ENCODE peak calls at places on chromosomes 2 and 18, in seven cellular contexts. One of them, this sample, is unnamed.

GRCh38 chr18:8988262-8988871 is 114.1 kb upstream of the NDUFV2 start:
- DNase-seq in AG10803: peak; percentile 66
- DNase-seq in body of pancreas: peak; percentile 62
- DNase-seq in uterus: peak; percentile 23
- DNase-seq in astrocyte of the spinal cord: peak; percentile 62
- DNase-seq in BJ: no peak
- DNase-seq in HCT116: peak; percentile 52
- DNase-seq in this sample: peak; percentile 77

GRCh38 chr18:61635901-61636528 is 256.8 kb downstream of the RNF152 start:
- DNase-seq in AG10803: peak; percentile 52
- DNase-seq in uterus: peak; percentile 61
- DNase-seq in astrocyte of the spinal cord: peak; percentile 67
- DNase-seq in BJ: peak; percentile 4
- DNase-seq in HCT116: peak; percentile 29
- DNase-seq in body of pancreas: peak; percentile 65
- DNase-seq in this sample: peak; percentile 75

GRCh38 chr18:12442946-12443345 is 35.2 kb downstream of the PRELID3A start:
- DNase-seq in HCT116: no peak
- DNase-seq in body of pancreas: no peak
- DNase-seq in uterus: no peak
- DNase-seq in BJ: no peak
- DNase-seq in astrocyte of the spinal cord: no peak
- DNase-seq in AG10803: peak; percentile 13
- DNase-seq in this sample: peak; percentile 34

GRCh38 chr2:61368687-61369665 is 101.9 kb downstream of the USP34 start:
- DNase-seq in BJ: no peak
- DNase-seq in uterus: no peak
- DNase-seq in HCT116: no peak
- DNase-seq in astrocyte of the spinal cord: no peak
- DNase-seq in AG10803: no peak
- DNase-seq in body of pancreas: no peak
- DNase-seq in this sample: no peak

GRCh38 chr2:190684941-190685340 is 36.1 kb downstream of the NAB1 start:
- DNase-seq in HCT116: no peak
- DNase-seq in astrocyte of the spinal cord: no peak
- DNase-seq in BJ: no peak
- DNase-seq in uterus: no peak
- DNase-seq in body of pancreas: no peak
- DNase-seq in AG10803: no peak
- DNase-seq in this sample: no peak

GRCh38 chr18:59787998-59788875 is 91.0 kb upstream of the CCBE1 start:
- DNase-seq in astrocyte of the spinal cord: peak; percentile 76
- DNase-seq in HCT116: peak; percentile 35
- DNase-seq in body of pancreas: no peak
- DNase-seq in AG10803: peak; percentile 68
- DNase-seq in BJ: no peak
- DNase-seq in uterus: peak; percentile 21
- DNase-seq in this sample: peak; percentile 83

GRCh38 chr2:128381001-128381938 is 62.6 kb upstream of the HS6ST1 start:
- DNase-seq in uterus: peak; percentile 14
- DNase-seq in HCT116: no peak
- DNase-seq in AG10803: no peak
- DNase-seq in astrocyte of the spinal cord: no peak
- DNase-seq in BJ: no peak
- DNase-seq in body of pancreas: no peak
- DNase-seq in this sample: no peak

GRCh38 chr18:79875931-79876461 is 75.5 kb downstream of the SLC66A2 start:
- DNase-seq in body of pancreas: no peak
- DNase-seq in HCT116: no peak
- DNase-seq in uterus: no peak
- DNase-seq in BJ: no peak
- DNase-seq in astrocyte of the spinal cord: no peak
- DNase-seq in AG10803: no peak
- DNase-seq in this sample: no peak

GRCh38 chr2:145094353-145094752 is 574.4 kb upstream of the ZEB2 start:
- DNase-seq in HCT116: no peak
- DNase-seq in body of pancreas: no peak
- DNase-seq in uterus: no peak
- DNase-seq in AG10803: peak; percentile 63
- DNase-seq in BJ: no peak
- DNase-seq in astrocyte of the spinal cord: no peak
- DNase-seq in this sample: peak; percentile 71

GRCh38 chr18:51196116-51196810 is 1.2 kb downstream of the MEX3C start:
- DNase-seq in HCT116: no peak
- DNase-seq in astrocyte of the spinal cord: no peak
- DNase-seq in AG10803: peak; percentile 24
- DNase-seq in uterus: peak; percentile 44
- DNase-seq in body of pancreas: peak; percentile 49
- DNase-seq in BJ: no peak
- DNase-seq in this sample: peak; percentile 28

GRCh38 chr18:56458770-56459450 is 179.5 kb downstream of the TXNL1 start:
- DNase-seq in astrocyte of the spinal cord: no peak
- DNase-seq in HCT116: no peak
- DNase-seq in BJ: no peak
- DNase-seq in body of pancreas: no peak
- DNase-seq in uterus: peak; percentile 62
- DNase-seq in AG10803: no peak
- DNase-seq in this sample: no peak

GRCh38 chr2:116537811-116538210 is 1276.7 kb upstream of the DDX18 start:
- DNase-seq in HCT116: no peak
- DNase-seq in uterus: no peak
- DNase-seq in AG10803: no peak
- DNase-seq in BJ: no peak
- DNase-seq in body of pancreas: no peak
- DNase-seq in astrocyte of the spinal cord: no peak
- DNase-seq in this sample: no peak

GRCh38 chr2:25960920-25961319 is 21.4 kb downstream of the KIF3C start:
- DNase-seq in uterus: no peak
- DNase-seq in astrocyte of the spinal cord: peak; percentile 60
- DNase-seq in BJ: no peak
- DNase-seq in AG10803: peak; percentile 22
- DNase-seq in HCT116: no peak
- DNase-seq in body of pancreas: no peak
- DNase-seq in this sample: peak; percentile 57

GRCh38 chr2:15912203-15912602 is 28.1 kb upstream of the MYCN start:
- DNase-seq in uterus: peak; percentile 43
- DNase-seq in HCT116: no peak
- DNase-seq in AG10803: peak; percentile 5
- DNase-seq in astrocyte of the spinal cord: peak; percentile 61
- DNase-seq in body of pancreas: peak; percentile 21
- DNase-seq in BJ: no peak
- DNase-seq in this sample: no peak

GRCh38 chr2:8003462-8004075 is 678.3 kb upstream of the ID2 start:
- DNase-seq in uterus: peak; percentile 65
- DNase-seq in astrocyte of the spinal cord: peak; percentile 54
- DNase-seq in AG10803: peak; percentile 90
- DNase-seq in BJ: peak; percentile 83
- DNase-seq in body of pancreas: no peak
- DNase-seq in HCT116: no peak
- DNase-seq in this sample: peak; percentile 86

GRCh38 chr18:74353169-74353775 is 37.6 kb downstream of the C18orf63 start:
- DNase-seq in HCT116: peak; percentile 29
- DNase-seq in body of pancreas: peak; percentile 66
- DNase-seq in uterus: peak; percentile 54
- DNase-seq in AG10803: peak; percentile 75
- DNase-seq in astrocyte of the spinal cord: peak; percentile 66
- DNase-seq in BJ: no peak
- DNase-seq in this sample: peak; percentile 87

GRCh38 chr2:43024515-43024962 is 201.9 kb downstream of the ZFP36L2 start:
- DNase-seq in body of pancreas: peak; percentile 65
- DNase-seq in AG10803: peak; percentile 55
- DNase-seq in HCT116: peak; percentile 12
- DNase-seq in astrocyte of the spinal cord: peak; percentile 60
- DNase-seq in BJ: no peak
- DNase-seq in uterus: peak; percentile 72
- DNase-seq in this sample: peak; percentile 57

GRCh38 chr2:237474511-237474911 is 12.5 kb upstream of the MLPH start:
- DNase-seq in astrocyte of the spinal cord: peak; percentile 68
- DNase-seq in uterus: peak; percentile 63
- DNase-seq in HCT116: no peak
- DNase-seq in body of pancreas: peak; percentile 44
- DNase-seq in AG10803: no peak
- DNase-seq in BJ: no peak
- DNase-seq in this sample: no peak

GRCh38 chr2:28613181-28613580 is 117.3 kb downstream of the PLB1 start:
- DNase-seq in astrocyte of the spinal cord: no peak
- DNase-seq in HCT116: no peak
- DNase-seq in body of pancreas: no peak
- DNase-seq in BJ: no peak
- DNase-seq in AG10803: no peak
- DNase-seq in uterus: no peak
- DNase-seq in this sample: no peak

GRCh38 chr18:68263481-68263880 is 451.4 kb downstream of the TMX3 start:
- DNase-seq in astrocyte of the spinal cord: peak; percentile 48
- DNase-seq in uterus: no peak
- DNase-seq in HCT116: no peak
- DNase-seq in BJ: no peak
- DNase-seq in body of pancreas: no peak
- DNase-seq in AG10803: peak; percentile 45
- DNase-seq in this sample: peak; percentile 17

GRCh38 chr2:191635333-191636234 is 42.4 kb upstream of the NABP1 start:
- DNase-seq in body of pancreas: no peak
- DNase-seq in AG10803: peak; percentile 93
- DNase-seq in HCT116: peak; percentile 13
- DNase-seq in BJ: peak; percentile 73
- DNase-seq in astrocyte of the spinal cord: peak; percentile 92
- DNase-seq in uterus: no peak
- DNase-seq in this sample: peak; percentile 83

GRCh38 chr2:196464311-196464710 is 175.2 kb upstream of the CCDC150 start:
- DNase-seq in AG10803: no peak
- DNase-seq in body of pancreas: no peak
- DNase-seq in uterus: no peak
- DNase-seq in BJ: no peak
- DNase-seq in HCT116: no peak
- DNase-seq in astrocyte of the spinal cord: peak; percentile 24
- DNase-seq in this sample: no peak

GRCh38 chr2:166112193-166112605 is 15.6 kb downstream of the SCN1A start:
- DNase-seq in body of pancreas: no peak
- DNase-seq in AG10803: no peak
- DNase-seq in astrocyte of the spinal cord: peak; percentile 9
- DNase-seq in HCT116: no peak
- DNase-seq in uterus: no peak
- DNase-seq in BJ: no peak
- DNase-seq in this sample: no peak
- TF ChIP-seq CTCF in body of pancreas: no peak
- TF ChIP-seq CTCF in AG10803: no peak
- TF ChIP-seq CTCF in astrocyte of the spinal cord: no peak
- TF ChIP-seq CTCF in HCT116: no peak
- TF ChIP-seq CTCF in uterus: no peak
- TF ChIP-seq CTCF in BJ: no peak
- TF ChIP-seq CTCF in this sample: no peak

GRCh38 chr2:137939026-137939425 is 25.2 kb upstream of the HNMT start:
- DNase-seq in uterus: no peak
- DNase-seq in AG10803: no peak
- DNase-seq in astrocyte of the spinal cord: no peak
- DNase-seq in BJ: no peak
- DNase-seq in HCT116: no peak
- DNase-seq in body of pancreas: no peak
- DNase-seq in this sample: peak; percentile 8

GRCh38 chr2:137938204-137938603 is 26.1 kb upstream of the HNMT start:
- DNase-seq in HCT116: no peak
- DNase-seq in uterus: no peak
- DNase-seq in astrocyte of the spinal cord: peak; percentile 73
- DNase-seq in body of pancreas: no peak
- DNase-seq in AG10803: peak; percentile 71
- DNase-seq in BJ: no peak
- DNase-seq in this sample: peak; percentile 87

GRCh38 chr2:137937778-137938177 is 26.5 kb upstream of the HNMT start:
- DNase-seq in HCT116: no peak
- DNase-seq in AG10803: no peak
- DNase-seq in body of pancreas: no peak
- DNase-seq in BJ: no peak
- DNase-seq in astrocyte of the spinal cord: no peak
- DNase-seq in uterus: no peak
- DNase-seq in this sample: no peak

GRCh38 chr2:137942037-137942784 is 22.1 kb upstream of the HNMT start:
- DNase-seq in astrocyte of the spinal cord: no peak
- DNase-seq in HCT116: no peak
- DNase-seq in uterus: no peak
- DNase-seq in BJ: no peak
- DNase-seq in AG10803: no peak
- DNase-seq in body of pancreas: no peak
- DNase-seq in this sample: no peak

DNA sequence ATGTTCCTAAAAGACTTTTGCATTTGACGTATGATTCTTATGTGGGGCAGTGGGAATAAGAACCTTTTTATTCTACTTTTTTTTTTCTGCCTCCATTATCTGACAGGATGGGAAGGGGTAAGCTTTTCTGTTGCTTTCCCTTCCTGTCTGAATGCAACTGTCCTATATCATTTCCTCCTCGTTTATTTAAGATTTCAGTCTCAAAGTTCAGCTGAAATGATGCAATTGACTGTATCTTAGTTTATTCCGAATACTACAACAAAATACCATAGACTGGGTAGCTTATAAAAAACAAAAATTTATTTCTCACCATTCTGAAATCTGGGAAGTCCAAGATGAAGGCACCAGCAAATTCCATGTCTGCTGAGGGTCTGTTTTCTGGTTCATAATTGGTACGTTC is 24.1 kb upstream of the HNMT start:
- DNase-seq in body of pancreas: no peak
- DNase-seq in astrocyte of the spinal cord: no peak
- DNase-seq in BJ: no peak
- DNase-seq in HCT116: no peak
- DNase-seq in uterus: no peak
- DNase-seq in AG10803: no peak
- DNase-seq in this sample: no peak
- H3K4me3 ChIP-seq in body of pancreas: no peak overlapping the region
- H3K4me3 ChIP-seq in astrocyte of the spinal cord: no peak overlapping the region
- H3K4me3 ChIP-seq in BJ: no peak overlapping the region
- H3K4me3 ChIP-seq in HCT116: no peak overlapping the region
- H3K4me3 ChIP-seq in uterus: no peak overlapping the region
- H3K4me3 ChIP-seq in AG10803: no peak overlapping the region
- H3K4me3 ChIP-seq in this sample: no peak overlapping the region

GRCh38 chr2:109487237-109487869 is 126.4 kb downstream of the SEPTIN10 start:
- DNase-seq in uterus: no peak
- DNase-seq in body of pancreas: no peak
- DNase-seq in AG10803: peak; percentile 46
- DNase-seq in BJ: peak; percentile 82
- DNase-seq in astrocyte of the spinal cord: peak; percentile 83
- DNase-seq in HCT116: no peak
- DNase-seq in this sample: peak; percentile 93
- TF ChIP-seq CTCF in uterus: no peak
- TF ChIP-seq CTCF in body of pancreas: no peak
- TF ChIP-seq CTCF in AG10803: no peak
- TF ChIP-seq CTCF in BJ: peak; percentile 15
- TF ChIP-seq CTCF in astrocyte of the spinal cord: no peak
- TF ChIP-seq CTCF in HCT116: no peak
- TF ChIP-seq CTCF in this sample: peak; percentile 14

DNA sequence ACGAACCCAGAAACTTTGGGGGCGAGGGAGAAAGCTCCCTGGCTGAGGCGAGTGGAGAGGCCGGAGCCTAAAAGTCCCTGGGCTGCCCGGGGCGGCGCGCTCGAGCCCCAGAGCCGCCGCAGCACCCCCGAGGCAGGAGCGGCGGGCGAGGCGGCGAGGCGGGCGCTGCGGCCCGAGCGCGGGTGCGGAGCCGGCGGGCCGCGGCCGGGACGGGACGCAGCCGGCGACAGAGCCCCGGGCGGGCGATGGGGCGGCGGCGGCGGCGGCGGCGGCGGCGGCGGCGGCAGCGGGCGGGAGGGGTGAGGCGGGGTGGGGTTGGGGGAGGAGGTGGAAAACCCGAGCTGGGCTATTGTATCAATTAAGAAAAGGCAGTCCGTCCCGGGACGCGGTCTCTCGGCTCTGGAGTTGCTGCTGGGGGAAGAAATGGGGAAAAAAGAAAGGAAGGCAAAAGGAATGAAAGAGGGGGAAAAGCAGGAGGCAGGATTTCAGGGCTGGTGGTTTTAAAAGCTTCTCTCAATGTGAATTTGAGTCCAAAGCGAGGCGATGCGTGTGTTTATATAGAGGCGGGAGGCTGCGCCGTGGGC is 821 bp upstream of the CYP26B1 start:
- DNase-seq in AG10803: no peak
- DNase-seq in BJ: no peak
- DNase-seq in astrocyte of the spinal cord: no peak
- DNase-seq in body of pancreas: peak; percentile 8
- DNase-seq in uterus: no peak
- DNase-seq in HCT116: no peak
- DNase-seq in this sample: no peak
- H3K4me3 ChIP-seq in AG10803: peak overlapping the region; percentile 57
- H3K4me3 ChIP-seq in BJ: peak overlapping the region; percentile 45
- H3K4me3 ChIP-seq in astrocyte of the spinal cord: peak overlapping the region; percentile 33
- H3K4me3 ChIP-seq in body of pancreas: no peak overlapping the region
- H3K4me3 ChIP-seq in uterus: no peak overlapping the region
- H3K4me3 ChIP-seq in HCT116: peak overlapping the region; percentile 56
- H3K4me3 ChIP-seq in this sample: peak overlapping the region; percentile 65